ENCODE peak calls at places on chromosomes 12 and 14, in four cellular contexts. H, E, B and P are unnamed samples.

GRCh38 chr12:41407240-41407799 is 219.2 kb downstream of the PDZRN4 start:
- DNase-seq in E (no peak), H (no peak), B (no peak), P (no peak)

GRCh38 chr12:6821674-6822433 is at the start of gene GPR162:
- DNase-seq in H (peak; percentile 55), B (peak; percentile 35), E (no peak), P (no peak)

GRCh38 chr14:22848391-22849164 is 12.2 kb downstream of the MMP14 start:
- DNase-seq in E (peak; percentile 96), B (no peak), H (peak; percentile 85), P (peak; percentile 81)

GRCh38 chr14:20278414-20278813 is 27.3 kb downstream of the TTC5 start:
- DNase-seq in H (no peak), B (no peak), E (no peak), P (no peak)

GRCh38 chr12:19223695-19224094 is 94.2 kb downstream of the PLEKHA5 start:
- DNase-seq in H (no peak), B (no peak), E (peak; percentile 69), P (no peak)

GRCh38 chr12:26746315-26746714 is 86.7 kb downstream of the ITPR2 start:
- DNase-seq in B (no peak), E (no peak), H (no peak), P (no peak)

GRCh38 chr12:44385964-44386363 is 490.2 kb downstream of the NELL2 start:
- DNase-seq in E (no peak), H (no peak), B (no peak), P (no peak)

GRCh38 chr12:15530361-15530760 is 208.1 kb downstream of the PTPRO start:
- DNase-seq in B (no peak), H (no peak), E (no peak), P (no peak)

GRCh38 chr12:61652265-61652664 is 607.9 kb upstream of the USP15 start:
- DNase-seq in H (no peak), B (no peak), E (no peak), P (no peak)